ENCODE peak calls at places on chromosomes 11 and 22, in ten cellular contexts. One of them, this sample, is unnamed.

GRCh38 chr11:111448420-111448819 is 63.8 kb downstream of the BTG4 start:
- DNase-seq in cardiac muscle cell: peak
- DNase-seq in endothelial cell: no peak
- DNase-seq in omental fat pad: no peak
- DNase-seq in effector memory CD8-positive, alpha-beta T cell: no peak
- DNase-seq in GM23338: peak
- DNase-seq in GM03348: no peak
- DNase-seq in vagina: no peak
- DNase-seq in aorta: no peak
- DNase-seq in T-helper 1 cell: no peak
- DNase-seq in this sample: no peak

GRCh38 chr11:15006139-15006759 is 34.1 kb upstream of the CALCA start:
- DNase-seq in aorta: no peak
- DNase-seq in GM03348: peak
- DNase-seq in omental fat pad: no peak
- DNase-seq in GM23338: peak
- DNase-seq in effector memory CD8-positive, alpha-beta T cell: no peak
- DNase-seq in T-helper 1 cell: no peak
- DNase-seq in endothelial cell: no peak
- DNase-seq in cardiac muscle cell: peak
- DNase-seq in vagina: no peak
- DNase-seq in this sample: peak

GRCh38 chr11:2740275-2740940 is 40.6 kb upstream of the KCNQ1OT1 start:
- DNase-seq in effector memory CD8-positive, alpha-beta T cell: no peak
- DNase-seq in GM03348: no peak
- DNase-seq in vagina: no peak
- DNase-seq in aorta: peak
- DNase-seq in T-helper 1 cell: no peak
- DNase-seq in GM23338: no peak
- DNase-seq in omental fat pad: no peak
- DNase-seq in endothelial cell: no peak
- DNase-seq in cardiac muscle cell: no peak
- DNase-seq in this sample: no peak

GRCh38 chr22:50481440-50482106 is at the start of gene ADM2:
- DNase-seq in aorta: no peak
- DNase-seq in endothelial cell: peak
- DNase-seq in effector memory CD8-positive, alpha-beta T cell: peak
- DNase-seq in omental fat pad: no peak
- DNase-seq in GM23338: peak
- DNase-seq in vagina: no peak
- DNase-seq in GM03348: peak
- DNase-seq in T-helper 1 cell: peak
- DNase-seq in cardiac muscle cell: peak
- DNase-seq in this sample: no peak

GRCh38 chr11:124643605-124644425 is 21.2 kb downstream of the TBRG1 start:
- DNase-seq in GM03348: peak
- DNase-seq in omental fat pad: no peak
- DNase-seq in vagina: no peak
- DNase-seq in GM23338: no peak
- DNase-seq in T-helper 1 cell: no peak
- DNase-seq in effector memory CD8-positive, alpha-beta T cell: no peak
- DNase-seq in cardiac muscle cell: no peak
- DNase-seq in aorta: no peak
- DNase-seq in endothelial cell: no peak
- DNase-seq in this sample: peak

GRCh38 chr11:2541321-2541680 is 96.5 kb downstream of the KCNQ1 start:
- DNase-seq in vagina: no peak
- DNase-seq in T-helper 1 cell: no peak
- DNase-seq in endothelial cell: no peak
- DNase-seq in effector memory CD8-positive, alpha-beta T cell: no peak
- DNase-seq in cardiac muscle cell: no peak
- DNase-seq in GM23338: no peak
- DNase-seq in aorta: no peak
- DNase-seq in omental fat pad: no peak
- DNase-seq in GM03348: no peak
- DNase-seq in this sample: no peak

GRCh38 chr11:77542296-77542695 is 47.5 kb upstream of the AQP11 start:
- DNase-seq in T-helper 1 cell: no peak
- DNase-seq in GM03348: peak
- DNase-seq in effector memory CD8-positive, alpha-beta T cell: no peak
- DNase-seq in cardiac muscle cell: no peak
- DNase-seq in endothelial cell: no peak
- DNase-seq in omental fat pad: no peak
- DNase-seq in aorta: no peak
- DNase-seq in GM23338: no peak
- DNase-seq in vagina: no peak
- DNase-seq in this sample: no peak

GRCh38 chr11:11382858-11383532 is 29.9 kb upstream of the CSNK2A3 start:
- DNase-seq in aorta: no peak
- DNase-seq in omental fat pad: no peak
- DNase-seq in GM23338: no peak
- DNase-seq in T-helper 1 cell: no peak
- DNase-seq in GM03348: no peak
- DNase-seq in cardiac muscle cell: no peak
- DNase-seq in endothelial cell: no peak
- DNase-seq in vagina: no peak
- DNase-seq in effector memory CD8-positive, alpha-beta T cell: no peak
- DNase-seq in this sample: no peak

GRCh38 chr11:36257351-36257750 is 31.9 kb downstream of the COMMD9 start:
- DNase-seq in omental fat pad: no peak
- DNase-seq in T-helper 1 cell: no peak
- DNase-seq in cardiac muscle cell: no peak
- DNase-seq in GM03348: no peak
- DNase-seq in vagina: no peak
- DNase-seq in effector memory CD8-positive, alpha-beta T cell: no peak
- DNase-seq in endothelial cell: no peak
- DNase-seq in aorta: no peak
- DNase-seq in GM23338: no peak
- DNase-seq in this sample: no peak

GRCh38 chr11:67983916-67984315 is 20.0 kb downstream of the UNC93B1 start:
- DNase-seq in vagina: no peak
- DNase-seq in endothelial cell: no peak
- DNase-seq in cardiac muscle cell: no peak
- DNase-seq in GM03348: no peak
- DNase-seq in GM23338: no peak
- DNase-seq in effector memory CD8-positive, alpha-beta T cell: no peak
- DNase-seq in omental fat pad: no peak
- DNase-seq in T-helper 1 cell: no peak
- DNase-seq in aorta: peak
- DNase-seq in this sample: no peak

GRCh38 chr11:47566166-47566546 is 757 bp downstream of the PTPMT1 start:
- DNase-seq in endothelial cell: no peak
- DNase-seq in effector memory CD8-positive, alpha-beta T cell: no peak
- DNase-seq in omental fat pad: no peak
- DNase-seq in cardiac muscle cell: no peak
- DNase-seq in GM03348: no peak
- DNase-seq in vagina: no peak
- DNase-seq in GM23338: no peak
- DNase-seq in T-helper 1 cell: no peak
- DNase-seq in aorta: no peak
- DNase-seq in this sample: no peak

GRCh38 chr11:130721736-130722135 is 194.5 kb downstream of the SNX19 start:
- DNase-seq in endothelial cell: no peak
- DNase-seq in omental fat pad: no peak
- DNase-seq in T-helper 1 cell: no peak
- DNase-seq in effector memory CD8-positive, alpha-beta T cell: no peak
- DNase-seq in GM03348: peak
- DNase-seq in cardiac muscle cell: no peak
- DNase-seq in aorta: no peak
- DNase-seq in vagina: no peak
- DNase-seq in GM23338: no peak
- DNase-seq in this sample: no peak

GRCh38 chr11:118607401-118608267 is at the start of gene PHLDB1:
- DNase-seq in GM23338: peak
- DNase-seq in omental fat pad: no peak
- DNase-seq in endothelial cell: peak
- DNase-seq in GM03348: peak
- DNase-seq in T-helper 1 cell: peak
- DNase-seq in effector memory CD8-positive, alpha-beta T cell: peak
- DNase-seq in vagina: peak
- DNase-seq in aorta: peak
- DNase-seq in cardiac muscle cell: peak
- DNase-seq in this sample: no peak

GRCh38 chr11:18384157-18384641 is 10.2 kb upstream of the LDHA start:
- DNase-seq in endothelial cell: no peak
- DNase-seq in T-helper 1 cell: no peak
- DNase-seq in GM23338: no peak
- DNase-seq in cardiac muscle cell: peak
- DNase-seq in GM03348: peak
- DNase-seq in vagina: peak
- DNase-seq in aorta: no peak
- DNase-seq in omental fat pad: no peak
- DNase-seq in effector memory CD8-positive, alpha-beta T cell: no peak
- DNase-seq in this sample: no peak

GRCh38 chr22:33326540-33327295 is 268.5 kb upstream of the SYN3 start:
- DNase-seq in GM03348: no peak
- DNase-seq in cardiac muscle cell: peak
- DNase-seq in vagina: no peak
- DNase-seq in aorta: no peak
- DNase-seq in GM23338: no peak
- DNase-seq in effector memory CD8-positive, alpha-beta T cell: no peak
- DNase-seq in endothelial cell: no peak
- DNase-seq in omental fat pad: no peak
- DNase-seq in T-helper 1 cell: no peak
- DNase-seq in this sample: no peak

GRCh38 chr11:114132944-114133394 is 73.5 kb downstream of the ZBTB16 start:
- DNase-seq in vagina: no peak
- DNase-seq in omental fat pad: no peak
- DNase-seq in endothelial cell: no peak
- DNase-seq in GM03348: peak
- DNase-seq in aorta: peak
- DNase-seq in cardiac muscle cell: no peak
- DNase-seq in effector memory CD8-positive, alpha-beta T cell: no peak
- DNase-seq in GM23338: no peak
- DNase-seq in T-helper 1 cell: no peak
- DNase-seq in this sample: no peak

GRCh38 chr11:90668502-90668901 is 445.7 kb upstream of the CHORDC1 start:
- DNase-seq in endothelial cell: no peak
- DNase-seq in GM23338: no peak
- DNase-seq in vagina: no peak
- DNase-seq in effector memory CD8-positive, alpha-beta T cell: no peak
- DNase-seq in aorta: no peak
- DNase-seq in omental fat pad: no peak
- DNase-seq in cardiac muscle cell: no peak
- DNase-seq in T-helper 1 cell: no peak
- DNase-seq in GM03348: no peak
- DNase-seq in this sample: no peak

GRCh38 chr11:5210376-5210885 is 9.9 kb upstream of the OR51V1 start:
- DNase-seq in GM23338: no peak
- DNase-seq in vagina: no peak
- DNase-seq in endothelial cell: no peak
- DNase-seq in omental fat pad: no peak
- DNase-seq in GM03348: no peak
- DNase-seq in cardiac muscle cell: no peak
- DNase-seq in aorta: no peak
- DNase-seq in T-helper 1 cell: no peak
- DNase-seq in effector memory CD8-positive, alpha-beta T cell: no peak
- DNase-seq in this sample: no peak

GRCh38 chr22:37991738-37992442 is 7.5 kb upstream of the SOX10 start:
- DNase-seq in vagina: no peak
- DNase-seq in T-helper 1 cell: no peak
- DNase-seq in GM03348: no peak
- DNase-seq in GM23338: no peak
- DNase-seq in omental fat pad: no peak
- DNase-seq in cardiac muscle cell: no peak
- DNase-seq in aorta: no peak
- DNase-seq in effector memory CD8-positive, alpha-beta T cell: no peak
- DNase-seq in endothelial cell: no peak
- DNase-seq in this sample: no peak

GRCh38 chr11:44774131-44774530 is 47.4 kb downstream of the TSPAN18 start:
- DNase-seq in effector memory CD8-positive, alpha-beta T cell: no peak
- DNase-seq in endothelial cell: peak
- DNase-seq in cardiac muscle cell: peak
- DNase-seq in GM23338: peak
- DNase-seq in omental fat pad: no peak
- DNase-seq in T-helper 1 cell: no peak
- DNase-seq in aorta: no peak
- DNase-seq in vagina: no peak
- DNase-seq in GM03348: peak
- DNase-seq in this sample: no peak

GRCh38 chr11:130314184-130314748 is 451 bp downstream of the ZBTB44 start:
- DNase-seq in effector memory CD8-positive, alpha-beta T cell: peak
- DNase-seq in omental fat pad: peak
- DNase-seq in GM23338: peak
- DNase-seq in cardiac muscle cell: peak
- DNase-seq in aorta: peak
- DNase-seq in vagina: peak
- DNase-seq in GM03348: peak
- DNase-seq in T-helper 1 cell: peak
- DNase-seq in endothelial cell: peak
- DNase-seq in this sample: no peak

GRCh38 chr11:75920886-75921285 is 105.9 kb downstream of the UVRAG start:
- DNase-seq in GM23338: no peak
- DNase-seq in cardiac muscle cell: no peak
- DNase-seq in vagina: no peak
- DNase-seq in T-helper 1 cell: no peak
- DNase-seq in omental fat pad: no peak
- DNase-seq in endothelial cell: no peak
- DNase-seq in aorta: no peak
- DNase-seq in effector memory CD8-positive, alpha-beta T cell: no peak
- DNase-seq in GM03348: no peak
- DNase-seq in this sample: no peak

This sample was measured in Jurkat, Clone E6-1.